ENCODE peak calls at places on chromosome 14, in seven cellular contexts. F is dorsolateral prefrontal cortex; L is nephron progenitor cell; E is neural progenitor cell; R is astrocyte of the cerebellum; Q is CD4-positive, alpha-beta T cell; A is stomach. M is an unnamed sample.

GRCh38 chr14:65214741-65215140 is 112.4 kb upstream of the MAX start:
- DNase-seq in R (no peak), L (no peak), A (no peak), F (no peak), E (no peak), Q (no peak), M (no peak)

GRCh38 chr14:54566410-54567223 is at the start of gene SAMD4A:
- DNase-seq in A (peak), R (peak), E (peak), L (peak), Q (peak), F (peak), M (peak)

GRCh38 chr14:106141242-106142220 is 615.1 kb downstream of the TMEM121 start:
- DNase-seq in Q (no peak), L (no peak), F (no peak), E (no peak), R (no peak), A (no peak), M (no peak)

GRCh38 chr14:92690171-92691011 is 58.0 kb downstream of the LGMN start:
- DNase-seq in E (no peak), R (peak), Q (no peak), F (no peak), A (peak), L (peak), M (peak)

GRCh38 chr14:63204407-63205280 is at the start of gene RHOJ:
- DNase-seq in A (no peak), L (peak), F (peak), R (no peak), E (peak), Q (no peak), M (no peak)

GRCh38 chr14:30808576-30808975 is 65.8 kb upstream of the COCH start:
- DNase-seq in L (no peak), Q (no peak), E (no peak), A (no peak), R (no peak), F (no peak), M (no peak)

GRCh38 chr14:92400579-92401444 is 77.8 kb downstream of the SLC24A4 start:
- DNase-seq in L (no peak), E (no peak), Q (no peak), R (no peak), A (no peak), F (no peak), M (no peak)

GRCh38 chr14:20530771-20531571 is 25.6 kb downstream of the RNASE10 start:
- DNase-seq in L (peak), E (peak), F (peak), A (peak), R (peak), Q (peak), M (peak)

GRCh38 chr14:59123975-59124374 is 64.5 kb upstream of the DAAM1 start:
- DNase-seq in F (no peak), L (no peak), Q (no peak), E (no peak), R (no peak), A (no peak), M (no peak)

GRCh38 chr14:71012888-71013287 is 105.6 kb downstream of the PCNX1 start:
- DNase-seq in E (no peak), R (no peak), L (no peak), F (no peak), A (no peak), Q (no peak), M (no peak)

GRCh38 chr14:32189806-32190205 is 12.0 kb upstream of the RNU6-7 start:
- DNase-seq in E (no peak), A (no peak), L (no peak), R (no peak), Q (no peak), F (no peak), M (no peak)

GRCh38 chr14:99518441-99519346 is 37.5 kb downstream of the CCNK start:
- DNase-seq in A (peak), F (peak), Q (peak), R (no peak), L (peak), E (peak), M (peak)

GRCh38 chr14:104223101-104223809 is 84.9 kb downstream of the KIF26A start:
- DNase-seq in R (no peak), F (no peak), E (no peak), L (peak), A (no peak), Q (no peak), M (no peak)

GRCh38 chr14:71753976-71754375 is 178.3 kb upstream of the RGS6 start:
- DNase-seq in L (no peak), F (no peak), E (no peak), A (no peak), R (no peak), Q (no peak), M (no peak)

GRCh38 chr14:31692376-31692781 is 131.2 kb downstream of the NUBPL start:
- DNase-seq in E (no peak), A (no peak), R (peak), Q (no peak), L (no peak), F (no peak), M (no peak)

GRCh38 chr14:72565200-72565599 is 328.7 kb downstream of the DPF3 start:
- DNase-seq in A (no peak), L (no peak), R (no peak), E (no peak), Q (no peak), F (no peak), M (no peak)

GRCh38 chr14:56666294-56666693 is 86.7 kb downstream of the TMEM260 start:
- DNase-seq in F (no peak), A (no peak), E (no peak), Q (no peak), R (no peak), L (no peak), M (no peak)

GRCh38 chr14:52119030-52119429 is 50.2 kb upstream of the NID2 start:
- DNase-seq in E (no peak), Q (no peak), L (no peak), F (peak), R (no peak), A (no peak), M (no peak)

GRCh38 chr14:63899953-63900352 is 47.1 kb downstream of the SYNE2 start:
- DNase-seq in R (no peak), E (no peak), F (no peak), L (no peak), A (no peak), Q (no peak), M (no peak)

GRCh38 chr14:73007835-73008234 is 19.1 kb downstream of the ZFYVE1 start:
- DNase-seq in A (no peak), L (no peak), E (no peak), F (no peak), R (no peak), Q (no peak), M (no peak)

GRCh38 chr14:69543341-69544249 is 31.1 kb downstream of the CCDC177 start:
- DNase-seq in A (peak), L (peak), E (peak), F (peak), R (peak), Q (peak), M (no peak)

GRCh38 chr14:35932136-35932535 is 106.0 kb downstream of the BRMS1L start:
- DNase-seq in Q (no peak), A (no peak), R (no peak), L (no peak), E (no peak), F (no peak), M (no peak)

GRCh38 chr14:20662968-20663731 is 21.2 kb upstream of the RNASE4 start:
- DNase-seq in F (peak), R (no peak), A (peak), E (peak), L (peak), Q (peak), M (no peak)

GRCh38 chr14:32006267-32007110 is 70.6 kb upstream of the ARHGAP5 start:
- DNase-seq in L (no peak), Q (no peak), F (peak), E (no peak), R (no peak), A (no peak), M (no peak)

GRCh38 chr14:87916886-87917275 is 76.1 kb downstream of the GALC start:
- DNase-seq in L (no peak), R (no peak), A (no peak), E (no peak), F (no peak), Q (no peak), M (no peak)

GRCh38 chr14:59677771-59678211 is 101.2 kb upstream of the CCDC175 start:
- DNase-seq in A (no peak), R (peak), E (no peak), F (no peak), L (no peak), Q (no peak), M (no peak)

GRCh38 chr14:21068521-21069387 is 1.4 kb upstream of the ARHGEF40 start:
- DNase-seq in Q (no peak), F (peak), A (peak), E (peak), L (peak), R (no peak), M (peak)

GRCh38 chr14:103630364-103631108 is 1.5 kb downstream of the KLC1 start:
- DNase-seq in R (no peak), Q (no peak), E (no peak), F (no peak), L (no peak), A (no peak), M (no peak)

GRCh38 chr14:73717247-73717646 is 3.1 kb upstream of the PNMA1 start:
- DNase-seq in R (no peak), L (no peak), E (no peak), Q (no peak), F (peak), A (no peak), M (no peak)

GRCh38 chr14:70237710-70238109 is 49.0 kb upstream of the SLC8A3 start:
- DNase-seq in Q (no peak), R (no peak), E (no peak), L (no peak), A (no peak), F (no peak), M (no peak)

GRCh38 chr14:75222208-75222701 is 45.8 kb upstream of the TMED10 start:
- DNase-seq in E (no peak), A (no peak), F (no peak), R (no peak), L (no peak), Q (no peak), M (no peak)

GRCh38 chr14:92122351-92122677 is 545 bp downstream of the CPSF2 start:
- DNase-seq in E (peak), A (no peak), Q (no peak), F (no peak), R (no peak), L (no peak), M (no peak)

GRCh38 chr14:59352951-59353350 is 112.2 kb downstream of the GPR135 start:
- DNase-seq in E (no peak), L (no peak), R (no peak), F (no peak), A (no peak), Q (no peak), M (no peak)

GRCh38 chr14:56334458-56334857 is 216.2 kb downstream of the PELI2 start:
- DNase-seq in R (no peak), F (no peak), Q (no peak), E (no peak), A (no peak), L (no peak), M (no peak)

GRCh38 chr14:103281496-103282231 is 52.4 kb upstream of the EIF5 start:
- DNase-seq in E (peak), A (peak), F (peak), L (peak), Q (no peak), R (peak), M (no peak)

GRCh38 chr14:53180272-53181221 is 27.4 kb upstream of the DDHD1 start:
- DNase-seq in A (no peak), Q (no peak), L (peak), R (peak), E (peak), F (no peak), M (no peak)

GRCh38 chr14:105167303-105168092 is 1.1 kb downstream of the JAG2 start:
- DNase-seq in F (no peak), E (peak), R (no peak), Q (no peak), A (peak), L (peak), M (no peak)

GRCh38 chr14:26765768-26766550 is 168.1 kb upstream of the NOVA1 start:
- DNase-seq in F (no peak), L (no peak), A (no peak), R (peak), E (peak), Q (no peak), M (no peak)

DNA sequence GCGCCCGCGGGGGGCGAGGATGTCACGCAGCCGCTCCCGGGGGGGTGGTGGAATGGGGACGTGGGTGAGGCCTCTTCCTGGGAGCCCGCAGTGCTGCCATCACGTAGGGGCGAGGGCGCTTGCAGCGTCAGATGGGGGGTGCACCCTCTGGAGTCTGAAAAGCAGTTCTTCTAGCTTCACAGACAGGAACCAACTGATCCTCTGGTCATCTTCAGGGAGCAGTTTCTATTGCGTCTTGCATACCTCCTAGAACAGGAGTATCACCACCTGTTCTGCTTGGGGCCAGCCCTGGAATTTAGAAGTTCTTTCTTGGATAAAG is 36.9 kb upstream of the PRIMA1 start:
- DNase-seq in A (no peak), L (no peak), R (no peak), E (no peak), F (no peak), Q (no peak), M (no peak)
- TF ChIP-seq CTCF in A (no peak), L (no peak), R (no peak), E (no peak), F (no peak), Q (no peak), M (no peak)

GRCh38 chr14:90726656-90727055 is 89.6 kb downstream of the TTC7B start:
- DNase-seq in Q (no peak), F (peak), R (peak), E (peak), A (peak), L (peak), M (no peak)
- TF ChIP-seq CTCF in Q (no peak), F (peak), R (peak), E (peak), A (no peak), L (no peak), M (peak)

DNA sequence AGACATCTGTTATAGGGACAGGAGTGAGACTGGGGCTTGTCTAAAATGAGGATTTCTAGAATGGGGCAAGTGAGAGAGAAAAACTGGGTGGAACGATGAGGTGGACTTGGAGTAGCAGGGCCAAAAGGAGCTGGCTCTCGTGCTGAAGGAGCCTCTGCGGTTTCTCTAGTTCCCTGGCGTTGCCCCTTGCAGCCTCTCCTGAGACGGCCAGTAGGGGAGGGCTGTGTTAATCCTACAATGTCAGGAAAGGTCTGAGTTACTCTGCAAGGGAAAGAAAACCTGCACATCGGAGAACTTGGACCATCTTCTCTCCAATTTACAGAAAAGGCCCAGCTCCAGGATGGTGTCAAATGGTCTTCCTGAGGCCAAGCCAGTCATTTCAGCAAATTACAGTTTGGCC is 963.8 kb upstream of the FLRT2 start:
- DNase-seq in Q (no peak), E (no peak), L (no peak), F (no peak), A (no peak), R (no peak), M (no peak)
- TF ChIP-seq CTCF in Q (no peak), E (no peak), L (no peak), F (no peak), A (no peak), R (no peak), M (no peak)

GRCh38 chr14:101226265-101226602 is 322.7 kb upstream of the RTL1 start:
- DNase-seq in A (no peak), Q (no peak), F (no peak), E (no peak), L (no peak), R (no peak), M (no peak)

GRCh38 chr14:101225729-101226152 is 322.2 kb upstream of the RTL1 start:
- DNase-seq in E (no peak), Q (no peak), L (no peak), F (no peak), R (no peak), A (no peak), M (no peak)

GRCh38 chr14:101224356-101225115 is 321.0 kb upstream of the RTL1 start:
- DNase-seq in Q (no peak), R (no peak), L (no peak), F (no peak), A (no peak), E (peak), M (no peak)

GRCh38 chr14:101223561-101224162 is 320.1 kb upstream of the RTL1 start:
- DNase-seq in R (no peak), Q (no peak), A (no peak), F (no peak), L (no peak), E (no peak), M (no peak)

DNA sequence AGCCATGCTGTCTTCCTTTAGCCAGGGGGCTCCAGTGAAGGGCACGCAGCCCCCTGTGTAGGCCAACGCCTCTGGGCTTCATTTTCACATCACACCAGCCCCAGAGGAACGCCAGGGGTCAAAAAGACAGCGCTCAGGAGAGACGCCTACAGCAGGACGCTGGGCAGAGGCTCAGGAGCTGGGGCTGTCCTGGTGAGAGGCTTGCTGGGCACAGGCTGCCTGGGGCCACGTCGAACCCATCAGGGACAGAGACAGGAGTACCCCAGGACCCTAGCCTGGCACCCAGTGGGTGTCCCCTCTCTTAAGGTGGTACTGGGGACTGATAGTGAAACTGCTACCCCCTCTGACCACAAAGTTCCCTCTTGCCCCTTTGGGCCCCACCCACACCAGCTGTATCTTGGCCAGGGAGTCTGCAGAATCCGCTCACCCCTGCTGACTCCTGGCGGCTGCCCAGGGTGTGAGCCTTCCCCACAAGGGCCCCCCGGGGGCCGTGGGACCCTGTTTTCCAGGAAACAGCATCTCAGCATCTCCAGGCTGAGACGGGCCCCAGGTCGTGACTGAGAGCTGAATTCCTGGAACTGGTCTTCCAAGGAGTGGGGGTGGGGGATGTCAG is 321.7 kb upstream of the RTL1 start:
- DNase-seq in L (no peak), F (no peak), Q (no peak), A (no peak), E (no peak), R (no peak), M (no peak)
- TF ChIP-seq CTCF in L (no peak), F (no peak), Q (no peak), A (no peak), E (no peak), R (no peak), M (no peak)

DNA sequence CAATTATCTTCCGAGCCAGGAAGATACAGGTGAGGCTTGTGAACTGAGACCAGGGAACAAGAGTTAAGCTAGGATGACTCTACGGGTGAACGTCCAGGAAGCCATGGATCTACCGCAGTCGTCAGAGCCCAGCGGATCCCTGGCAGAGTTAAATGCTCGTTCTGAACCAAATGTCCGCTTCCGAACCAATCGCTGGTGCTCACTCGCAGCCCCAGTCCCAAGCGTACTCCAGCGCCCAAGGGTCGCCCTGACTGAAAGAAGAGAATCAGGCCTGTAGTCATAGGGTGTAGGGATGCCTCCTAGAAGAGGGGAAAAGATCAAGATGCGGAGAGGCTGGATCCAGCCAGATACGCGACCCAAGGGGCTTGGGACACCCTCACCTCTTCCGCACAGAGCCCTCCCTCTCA is 283 bp downstream of the VIPAS39 start:
- DNase-seq in L (no peak), A (no peak), Q (no peak), F (no peak), E (no peak), R (peak), M (no peak)
- TF ChIP-seq CTCF in L (no peak), A (no peak), Q (no peak), F (no peak), E (no peak), R (no peak), M (no peak)

DNA sequence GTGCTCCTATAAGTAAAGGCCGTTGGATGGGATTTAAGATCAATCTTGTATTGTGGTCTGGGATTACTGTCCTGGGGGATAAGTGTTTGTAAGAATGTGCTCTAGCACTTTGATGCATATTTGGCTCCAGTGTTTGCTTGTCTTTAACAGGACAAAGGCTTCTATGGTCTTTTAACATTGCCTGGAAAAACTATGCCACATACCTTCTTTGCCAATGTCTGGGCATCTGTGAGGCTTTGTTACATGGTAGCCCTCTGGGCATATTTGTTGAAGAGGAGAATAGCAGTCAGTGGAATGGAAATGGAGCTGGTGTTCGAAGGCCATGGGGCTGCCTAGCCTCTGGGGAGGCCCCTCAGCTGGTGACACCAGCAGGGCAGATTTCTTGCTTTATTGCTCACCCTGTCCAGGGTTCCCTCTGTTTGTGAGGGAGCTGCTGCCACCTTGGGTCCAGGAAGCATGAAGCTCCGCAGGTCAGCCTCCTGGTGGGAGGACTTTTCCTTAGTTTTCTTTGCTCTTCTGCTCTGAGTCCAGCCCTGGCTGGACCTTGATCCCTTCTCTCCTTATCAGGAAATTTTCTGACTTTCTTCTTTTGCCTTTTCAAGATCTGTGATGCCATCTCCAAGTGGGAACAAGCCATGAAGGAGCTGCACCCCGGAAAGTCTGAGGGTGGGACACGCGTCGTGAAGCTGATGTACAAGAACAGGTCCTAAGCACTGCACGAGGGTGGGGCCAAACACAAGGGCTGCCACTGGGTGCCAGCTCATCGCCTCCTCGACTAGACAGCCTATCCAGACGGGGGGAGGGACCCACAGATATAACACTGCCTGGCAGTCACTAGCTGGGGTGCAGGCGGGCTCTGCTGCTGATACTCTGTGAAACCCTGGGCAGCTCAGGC is 19.5 kb downstream of the PIGH start:
- DNase-seq in L (no peak), Q (no peak), R (no peak), F (no peak), A (no peak), E (no peak), M (no peak)
- TF ChIP-seq CTCF in L (no peak), Q (no peak), R (no peak), F (no peak), A (no peak), E (no peak), M (no peak)

GRCh38 chr14:95683793-95684192 is 2.4 kb upstream of the TCL1B start:
- DNase-seq in E (peak), Q (no peak), A (peak), F (no peak), L (no peak), R (no peak), M (no peak)
- TF ChIP-seq CTCF in E (peak), Q (peak), A (peak), F (peak), L (no peak), R (peak), M (peak)

M was measured in progenitor cell of endocrine pancreas.